ENCODE peak calls at places on chromosome 18, in six cellular contexts. N, B, K, L, U and A are unnamed samples.

GRCh38 chr18:51038110-51038509 is 8.1 kb downstream of the SMAD4 start:
- DNase-seq in K (no peak), U (no peak), N (no peak), B (no peak), L (no peak), A (no peak)

GRCh38 chr18:46793565-46793964 is 36.7 kb upstream of the ST8SIA5 start:
- DNase-seq in L (no peak), N (no peak), K (no peak), B (no peak), U (no peak), A (no peak)

GRCh38 chr18:43588838-43589237 is 311.5 kb upstream of the SYT4 start:
- DNase-seq in K (no peak), N (no peak), U (no peak), B (no peak), L (peak; percentile 46), A (no peak)

GRCh38 chr18:48947102-48947501 is 3.7 kb downstream of the SMAD7 start:
- DNase-seq in B (no peak), N (no peak), K (no peak), L (no peak), U (no peak), A (no peak)

GRCh38 chr18:31603335-31603734 is 11.7 kb downstream of the TTR start:
- DNase-seq in B (no peak), K (no peak), N (no peak), U (no peak), L (no peak), A (no peak)

GRCh38 chr18:35155403-35156117 is 85.3 kb upstream of the ZNF397 start:
- DNase-seq in U (no peak), K (no peak), L (no peak), B (no peak), N (no peak), A (no peak)

GRCh38 chr18:68725341-68725740 is 10.4 kb upstream of the TMX3 start:
- DNase-seq in K (no peak), B (no peak), U (no peak), L (no peak), N (no peak), A (no peak)

GRCh38 chr18:25921677-25922421 is 168.6 kb downstream of the SS18 start:
- DNase-seq in B (peak; percentile 20), N (no peak), L (no peak), K (peak; percentile 45), U (peak; percentile 66), A (no peak)

GRCh38 chr18:63339920-63340484 is 20.4 kb upstream of the BCL2 start:
- DNase-seq in B (no peak), K (no peak), U (peak; percentile 30), L (no peak), N (no peak), A (no peak)

GRCh38 chr18:51660316-51660715 is 462.8 kb upstream of the MEX3C start:
- DNase-seq in N (no peak), L (no peak), B (no peak), U (no peak), K (no peak), A (no peak)

GRCh38 chr18:8279348-8279747 is 329.9 kb upstream of the RAB12 start:
- DNase-seq in N (no peak), L (no peak), U (no peak), K (no peak), B (no peak), A (no peak)

GRCh38 chr18:47151457-47151856 is 1.2 kb upstream of the HDHD2 start:
- DNase-seq in N (no peak), L (no peak), U (no peak), K (no peak), B (no peak), A (no peak)

GRCh38 chr18:23884712-23885375 is 129.7 kb upstream of the TTC39C start:
- DNase-seq in N (no peak), U (no peak), L (peak; percentile 47), B (no peak), K (peak; percentile 67), A (no peak)

GRCh38 chr18:77650799-77651385 is 401.2 kb downstream of the GALR1 start:
- DNase-seq in U (peak; percentile 44), N (peak; percentile 1), L (peak; percentile 91), K (peak; percentile 73), B (no peak), A (peak; percentile 8)

GRCh38 chr18:50631831-50632285 is 72.0 kb downstream of the MAPK4 start:
- DNase-seq in L (peak; percentile 68), N (no peak), U (no peak), B (no peak), K (no peak), A (no peak)

GRCh38 chr18:34802938-34803337 is 92.8 kb downstream of the DTNA start:
- DNase-seq in B (no peak), N (no peak), K (no peak), U (no peak), L (no peak), A (no peak)

GRCh38 chr18:58256316-58257080 is 212.5 kb downstream of the NEDD4L start:
- DNase-seq in U (no peak), B (no peak), L (no peak), K (no peak), N (no peak), A (no peak)

GRCh38 chr18:1774261-1774660 is 797.0 kb downstream of the METTL4 start:
- DNase-seq in K (no peak), N (no peak), L (no peak), U (no peak), B (no peak), A (no peak)

GRCh38 chr18:33761363-33761762 is 183.3 kb downstream of the ASXL3 start:
- DNase-seq in N (no peak), B (no peak), U (peak; percentile 4), K (no peak), L (no peak), A (no peak)

GRCh38 chr18:478679-479078 is 21.8 kb downstream of the COLEC12 start:
- DNase-seq in N (no peak), L (no peak), U (no peak), B (no peak), K (no peak), A (peak; percentile 65)

GRCh38 chr18:69365658-69366057 is 35.0 kb upstream of the DOK6 start:
- DNase-seq in N (no peak), K (no peak), L (no peak), U (no peak), B (no peak), A (no peak)

GRCh38 chr18:34938102-34938501 is 103.1 kb upstream of the MAPRE2 start:
- DNase-seq in N (no peak), K (no peak), U (no peak), L (no peak), B (no peak), A (no peak)

GRCh38 chr18:37435996-37436395 is 129.6 kb downstream of the CELF4 start:
- DNase-seq in B (no peak), U (no peak), N (no peak), K (no peak), L (no peak), A (no peak)

GRCh38 chr18:7111134-7111533 is 6.5 kb downstream of the LAMA1 start:
- DNase-seq in B (no peak), L (no peak), N (no peak), U (no peak), K (no peak), A (no peak)

GRCh38 chr18:33839452-33840225 is 261.6 kb downstream of the ASXL3 start:
- DNase-seq in L (no peak), U (peak; percentile 33), N (no peak), K (peak; percentile 44), B (no peak), A (no peak)

GRCh38 chr18:37251679-37252078 is 313.9 kb downstream of the CELF4 start:
- DNase-seq in B (no peak), U (peak; percentile 14), N (no peak), L (no peak), K (no peak), A (no peak)

GRCh38 chr18:23887493-23887892 is 127.1 kb upstream of the TTC39C start:
- DNase-seq in B (no peak), L (peak; percentile 62), K (no peak), N (no peak), U (no peak), A (no peak)

GRCh38 chr18:11163668-11164067 is 14.3 kb upstream of the PIEZO2 start:
- DNase-seq in K (no peak), N (no peak), B (no peak), L (peak; percentile 71), U (peak; percentile 36), A (no peak)

GRCh38 chr18:52570975-52571374 is 231.0 kb downstream of the DCC start:
- DNase-seq in B (no peak), N (no peak), L (no peak), K (no peak), U (no peak), A (peak; percentile 5)

DNA sequence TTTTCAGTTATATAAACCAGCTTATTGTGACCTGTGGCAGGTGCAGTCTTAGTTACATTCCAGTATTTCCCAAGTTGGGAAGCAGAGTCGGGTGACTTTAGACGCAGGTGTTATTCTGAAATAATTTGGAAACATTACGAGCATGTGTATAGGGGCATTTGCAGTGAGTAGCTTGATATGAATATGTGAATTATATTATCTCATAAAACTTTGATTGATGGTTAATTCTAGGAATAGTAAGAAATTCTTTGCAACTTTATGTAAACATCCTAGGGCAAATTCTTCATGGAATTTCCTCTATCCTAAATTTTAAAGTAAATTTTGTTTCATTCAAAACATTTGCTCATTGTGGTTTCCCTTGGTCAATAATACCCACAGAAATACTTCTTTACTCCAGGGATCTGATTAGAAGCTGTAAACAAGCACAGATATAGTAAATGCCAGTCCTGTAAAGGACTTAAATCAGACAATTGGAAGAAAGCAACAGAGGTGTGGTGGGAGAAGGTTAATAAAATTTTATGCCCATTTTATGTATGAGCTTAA is 580.6 kb upstream of the CDH2 start:
- DNase-seq in N (no peak), B (no peak), U (no peak), L (no peak), K (no peak), A (no peak)
- H3K4me3 ChIP-seq in N (no peak overlapping the region), B (no peak overlapping the region), U (no peak overlapping the region), L (no peak overlapping the region), K (no peak overlapping the region), A (no peak overlapping the region)

GRCh38 chr18:75036941-75037516 is 171.9 kb downstream of the PTGR3 start:
- DNase-seq in U (no peak), L (no peak), K (no peak), B (no peak), N (no peak), A (no peak)
- H3K4me3 ChIP-seq in U (no peak overlapping the region), L (no peak overlapping the region), K (no peak overlapping the region), B (no peak overlapping the region), N (no peak overlapping the region), A (no peak overlapping the region)

GRCh38 chr18:5462227-5462626 is 81.6 kb downstream of the EPB41L3 start:
- DNase-seq in N (no peak), L (no peak), B (no peak), U (no peak), K (no peak), A (no peak)

GRCh38 chr18:5464241-5464640 is 79.6 kb downstream of the EPB41L3 start:
- DNase-seq in K (no peak), U (no peak), B (no peak), L (no peak), N (no peak), A (no peak)

GRCh38 chr18:5463836-5464235 is 80.0 kb downstream of the EPB41L3 start:
- DNase-seq in K (no peak), N (no peak), L (no peak), U (no peak), B (no peak), A (no peak)

GRCh38 chr18:5463390-5463789 is 80.4 kb downstream of the EPB41L3 start:
- DNase-seq in K (peak; percentile 59), L (peak; percentile 65), U (no peak), B (no peak), N (no peak), A (peak; percentile 98)

GRCh38 chr18:5461056-5461455 is 82.7 kb downstream of the EPB41L3 start:
- DNase-seq in K (no peak), U (no peak), L (no peak), N (no peak), B (no peak), A (no peak)
- H3K4me3 ChIP-seq in K (no peak overlapping the region), U (no peak overlapping the region), L (no peak overlapping the region), N (no peak overlapping the region), B (no peak overlapping the region), A (no peak overlapping the region)

GRCh38 chr18:22559414-22560282 is 141.9 kb upstream of the CTAGE1 start:
- DNase-seq in B (no peak), L (peak; percentile 93), N (no peak), K (peak; percentile 52), U (peak; percentile 59), A (no peak)
- H3K4me3 ChIP-seq in B (no peak overlapping the region), L (peak overlapping the region; percentile 68), N (peak overlapping the region; percentile 53), K (peak overlapping the region; percentile 44), U (peak overlapping the region; percentile 63), A (peak overlapping the region; percentile 52)